ENCODE peak calls at places on chromosomes 3 and 15, in five cellular contexts. One of them, this sample, is unnamed.

GRCh38 chr15:36653851-36654250 is 74.4 kb downstream of the CDIN1 start:
- DNase-seq in heart right ventricle: no peak
- DNase-seq in tibial artery: no peak
- DNase-seq in cardiac fibroblast: no peak
- DNase-seq in foreskin fibroblast: no peak
- DNase-seq in this sample: no peak

GRCh38 chr3:196181127-196181546 is 30.1 kb downstream of the ZDHHC19 start:
- DNase-seq in foreskin fibroblast: no peak
- DNase-seq in heart right ventricle: no peak
- DNase-seq in tibial artery: no peak
- DNase-seq in cardiac fibroblast: no peak
- DNase-seq in this sample: no peak

GRCh38 chr15:31032959-31033358 is 41.5 kb upstream of the MTMR10 start:
- DNase-seq in foreskin fibroblast: peak; percentile 33
- DNase-seq in cardiac fibroblast: peak; percentile 93
- DNase-seq in heart right ventricle: no peak
- DNase-seq in tibial artery: no peak
- DNase-seq in this sample: peak; percentile 93

GRCh38 chr15:48324949-48325348 is 6.3 kb upstream of the DUT start:
- DNase-seq in tibial artery: no peak
- DNase-seq in cardiac fibroblast: no peak
- DNase-seq in heart right ventricle: no peak
- DNase-seq in foreskin fibroblast: no peak
- DNase-seq in this sample: no peak

GRCh38 chr3:188156051-188156450 is 2.1 kb downstream of the LPP start:
- DNase-seq in foreskin fibroblast: no peak
- DNase-seq in tibial artery: no peak
- DNase-seq in cardiac fibroblast: no peak
- DNase-seq in heart right ventricle: no peak
- DNase-seq in this sample: no peak

GRCh38 chr3:187536185-187536584 is 134.0 kb downstream of the SST start:
- DNase-seq in cardiac fibroblast: no peak
- DNase-seq in heart right ventricle: no peak
- DNase-seq in foreskin fibroblast: no peak
- DNase-seq in tibial artery: no peak
- DNase-seq in this sample: no peak

GRCh38 chr3:62981962-62982361 is 106.7 kb upstream of the CADPS start:
- DNase-seq in tibial artery: no peak
- DNase-seq in foreskin fibroblast: no peak
- DNase-seq in cardiac fibroblast: no peak
- DNase-seq in heart right ventricle: no peak
- DNase-seq in this sample: no peak

GRCh38 chr3:62289922-62290321 is 83.4 kb downstream of the FEZF2 start:
- DNase-seq in heart right ventricle: no peak
- DNase-seq in foreskin fibroblast: no peak
- DNase-seq in cardiac fibroblast: no peak
- DNase-seq in tibial artery: no peak
- DNase-seq in this sample: no peak

GRCh38 chr15:78265752-78266224 is 1.4 kb downstream of the DNAJA4 start:
- DNase-seq in cardiac fibroblast: peak; percentile 10
- DNase-seq in foreskin fibroblast: no peak
- DNase-seq in heart right ventricle: no peak
- DNase-seq in tibial artery: no peak
- DNase-seq in this sample: peak; percentile 13

GRCh38 chr3:16171825-16172224 is 2.7 kb upstream of the GALNT15 start:
- DNase-seq in cardiac fibroblast: no peak
- DNase-seq in heart right ventricle: no peak
- DNase-seq in foreskin fibroblast: no peak
- DNase-seq in tibial artery: no peak
- DNase-seq in this sample: no peak

GRCh38 chr3:16176391-16177030 is 2.0 kb downstream of the GALNT15 start:
- DNase-seq in foreskin fibroblast: no peak
- DNase-seq in cardiac fibroblast: no peak
- DNase-seq in heart right ventricle: no peak
- DNase-seq in tibial artery: no peak
- DNase-seq in this sample: no peak

GRCh38 chr3:16174389-16174788 is at the start of gene GALNT15:
- DNase-seq in tibial artery: peak; percentile 97
- DNase-seq in foreskin fibroblast: peak; percentile 98
- DNase-seq in cardiac fibroblast: peak; percentile 96
- DNase-seq in heart right ventricle: peak; percentile 87
- DNase-seq in this sample: peak; percentile 98

GRCh38 chr3:16174976-16175901 is 759 bp downstream of the GALNT15 start:
- DNase-seq in tibial artery: no peak
- DNase-seq in heart right ventricle: no peak
- DNase-seq in foreskin fibroblast: no peak
- DNase-seq in cardiac fibroblast: no peak
- DNase-seq in this sample: no peak

DNA sequence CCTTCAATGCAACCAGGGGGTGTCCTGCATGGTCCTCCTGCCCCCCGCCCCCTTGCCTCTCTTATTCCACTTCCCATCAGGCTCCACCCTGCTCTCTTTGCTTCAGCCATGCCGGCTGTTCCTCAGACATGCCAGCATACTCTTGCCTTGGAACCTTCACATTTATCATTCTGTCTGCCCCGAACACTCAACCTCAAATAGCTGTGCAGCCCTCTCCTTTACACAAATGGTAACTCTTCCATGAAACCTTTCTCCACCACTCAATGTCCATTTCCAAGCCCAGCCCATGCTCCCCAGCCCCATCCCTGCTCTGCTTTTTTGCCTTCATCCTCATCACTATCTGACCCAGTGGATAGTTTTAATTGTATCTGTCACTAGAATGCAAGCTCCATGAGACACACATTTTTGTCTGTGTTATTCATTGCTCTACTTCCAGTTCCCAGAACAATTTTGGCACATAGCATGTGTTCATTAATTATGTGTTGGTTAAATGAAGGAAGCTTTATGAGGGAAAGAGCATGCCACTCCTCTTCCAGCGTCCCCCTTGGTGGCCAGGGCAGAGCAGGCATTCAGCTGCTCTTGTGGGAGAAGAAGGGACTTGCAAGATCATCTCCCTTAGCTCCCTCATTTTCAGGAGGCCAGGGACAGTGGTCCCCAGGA is 654 bp upstream of the GALNT15 start:
- DNase-seq in tibial artery: no peak
- DNase-seq in cardiac fibroblast: no peak
- DNase-seq in heart right ventricle: no peak
- DNase-seq in foreskin fibroblast: peak; percentile 56
- DNase-seq in this sample: peak; percentile 87
- H3K4me3 ChIP-seq in tibial artery: peak overlapping the region; percentile 55
- H3K4me3 ChIP-seq in cardiac fibroblast: no peak overlapping the region
- H3K4me3 ChIP-seq in heart right ventricle: peak overlapping the region; percentile 33
- H3K4me3 ChIP-seq in foreskin fibroblast: peak overlapping the region; percentile 38
- H3K4me3 ChIP-seq in this sample: peak overlapping the region; percentile 54

GRCh38 chr15:39172380-39173281 is 408.2 kb upstream of the THBS1 start:
- DNase-seq in foreskin fibroblast: peak; percentile 38
- DNase-seq in tibial artery: no peak
- DNase-seq in heart right ventricle: no peak
- DNase-seq in cardiac fibroblast: peak; percentile 76
- DNase-seq in this sample: peak; percentile 76
- H3K4me3 ChIP-seq in foreskin fibroblast: no peak overlapping the region
- H3K4me3 ChIP-seq in tibial artery: no peak overlapping the region
- H3K4me3 ChIP-seq in heart right ventricle: no peak overlapping the region
- H3K4me3 ChIP-seq in cardiac fibroblast: no peak overlapping the region
- H3K4me3 ChIP-seq in this sample: no peak overlapping the region

DNA sequence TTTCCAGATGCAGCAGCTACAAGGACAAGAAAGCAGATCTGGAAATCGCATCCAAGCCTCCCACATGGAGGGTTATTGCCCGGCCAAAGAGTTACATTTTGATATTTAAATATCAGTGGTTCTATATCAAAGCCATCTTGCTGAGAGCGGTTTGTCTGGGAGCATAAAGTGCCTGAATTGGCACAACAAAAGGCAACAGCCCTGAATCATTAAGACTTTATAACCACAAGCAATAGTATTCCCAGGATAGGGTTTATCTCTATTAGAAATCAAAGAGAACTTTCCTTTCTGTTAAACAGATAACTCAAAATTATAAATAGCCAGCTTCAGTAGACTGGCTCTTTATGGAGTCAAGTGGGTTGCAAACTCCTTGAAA is 564.7 kb downstream of the ROBO1 start:
- DNase-seq in foreskin fibroblast: no peak
- DNase-seq in heart right ventricle: no peak
- DNase-seq in cardiac fibroblast: no peak
- DNase-seq in tibial artery: no peak
- DNase-seq in this sample: no peak
- H3K4me3 ChIP-seq in foreskin fibroblast: no peak overlapping the region
- H3K4me3 ChIP-seq in heart right ventricle: no peak overlapping the region
- H3K4me3 ChIP-seq in cardiac fibroblast: no peak overlapping the region
- H3K4me3 ChIP-seq in tibial artery: no peak overlapping the region
- H3K4me3 ChIP-seq in this sample: no peak overlapping the region

DNA sequence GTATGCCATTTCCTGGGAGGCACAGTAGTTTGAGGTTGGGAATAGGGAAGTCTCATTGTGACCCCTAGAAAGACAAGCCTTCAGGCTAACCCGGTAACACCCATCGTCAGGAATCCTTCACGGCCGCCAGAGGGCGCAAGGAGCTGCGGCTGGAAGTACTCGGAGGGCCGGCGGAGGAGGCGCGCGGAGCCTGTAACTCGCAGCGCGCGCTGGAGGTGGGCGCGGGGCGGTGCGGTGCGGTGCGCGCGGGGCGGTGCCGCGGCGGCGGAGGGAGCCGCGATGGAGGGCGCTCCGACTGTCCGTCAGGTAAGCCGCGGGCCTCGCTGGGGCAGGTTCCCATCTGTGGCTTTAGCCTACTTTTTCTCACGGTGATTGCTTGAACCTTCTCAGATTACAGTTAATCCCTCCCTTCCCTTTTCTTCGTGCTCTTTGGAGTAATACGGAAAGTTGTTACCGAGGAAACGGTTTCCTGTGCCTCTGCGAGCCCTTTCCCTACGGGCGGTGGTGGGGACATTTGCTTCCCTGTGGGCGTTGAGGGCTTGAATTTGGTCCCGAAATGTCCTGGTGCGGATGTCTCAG is at the start of gene GRAMD1C:
- DNase-seq in foreskin fibroblast: peak; percentile 83
- DNase-seq in cardiac fibroblast: peak; percentile 95
- DNase-seq in heart right ventricle: peak; percentile 86
- DNase-seq in tibial artery: peak; percentile 76
- DNase-seq in this sample: peak; percentile 89
- H3K4me3 ChIP-seq in foreskin fibroblast: peak within 1 kb of the TSS; percentile 59
- H3K4me3 ChIP-seq in cardiac fibroblast: peak within 1 kb of the TSS; percentile 66
- H3K4me3 ChIP-seq in heart right ventricle: peak within 1 kb of the TSS; percentile 35
- H3K4me3 ChIP-seq in tibial artery: peak within 1 kb of the TSS; percentile 52
- H3K4me3 ChIP-seq in this sample: peak within 1 kb of the TSS; percentile 70

GRCh38 chr15:43121863-43122262 is 11.5 kb upstream of the TMEM62 start:
- DNase-seq in tibial artery: no peak
- DNase-seq in foreskin fibroblast: no peak
- DNase-seq in heart right ventricle: no peak
- DNase-seq in cardiac fibroblast: no peak
- DNase-seq in this sample: no peak
- H3K4me3 ChIP-seq in tibial artery: no peak overlapping the region
- H3K4me3 ChIP-seq in foreskin fibroblast: no peak overlapping the region
- H3K4me3 ChIP-seq in heart right ventricle: no peak overlapping the region
- H3K4me3 ChIP-seq in cardiac fibroblast: no peak overlapping the region
- H3K4me3 ChIP-seq in this sample: no peak overlapping the region